ENCODE peak calls at places on chromosomes 2 and 18, in four cellular contexts. V is WTC11, Z is SK-N-SH, O is K562. L is an unnamed sample.

GRCh38 chr2:49843314-49843713 is 689.0 kb upstream of the FSHR start:
- DNase-seq in Z (no peak), V (no peak), O (no peak), L (no peak)

GRCh38 chr18:59150236-59150635 is 10.6 kb downstream of the SEC11C start:
- DNase-seq in O (no peak), V (peak), Z (no peak), L (no peak)

GRCh38 chr2:105102963-105103421 is 65.1 kb downstream of the MRPS9 start:
- DNase-seq in Z (no peak), V (peak), O (no peak), L (peak)

GRCh38 chr2:16296331-16297250 is 356.2 kb downstream of the MYCN start:
- DNase-seq in O (no peak), V (no peak), Z (no peak), L (peak)

GRCh38 chr18:48003426-48004349 is 73.2 kb upstream of the SMAD2 start:
- DNase-seq in O (no peak), V (no peak), Z (no peak), L (no peak)

GRCh38 chr2:105917216-105917615 is 172.5 kb downstream of the NCK2 start:
- DNase-seq in O (no peak), V (no peak), Z (no peak), L (no peak)

GRCh38 chr2:122822319-122822718 is 1066.9 kb downstream of the TSN start:
- DNase-seq in O (no peak), Z (no peak), V (no peak), L (no peak)

GRCh38 chr2:56448403-56448998 is 264.7 kb downstream of the CCDC85A start:
- DNase-seq in Z (no peak), V (no peak), O (no peak), L (no peak)

GRCh38 chr18:38167623-38168022 is 602.0 kb upstream of the CELF4 start:
- DNase-seq in O (no peak), Z (no peak), V (no peak), L (no peak)

GRCh38 chr2:8138923-8139667 is 542.8 kb upstream of the ID2 start:
- DNase-seq in Z (no peak), V (no peak), O (no peak), L (no peak)

GRCh38 chr2:199463000-199463692 is 5.4 kb upstream of the SATB2 start:
- DNase-seq in V (peak), Z (peak), O (no peak), L (no peak)

GRCh38 chr18:55575949-55576348 is 12.0 kb downstream of the TCF4 start:
- DNase-seq in V (no peak), O (no peak), Z (no peak), L (no peak)

GRCh38 chr2:150465703-150466569 is 21.5 kb downstream of the RND3 start:
- DNase-seq in O (no peak), Z (no peak), V (no peak), L (no peak)

GRCh38 chr18:59500765-59501164 is 141.7 kb upstream of the LMAN1 start:
- DNase-seq in V (no peak), O (no peak), Z (no peak), L (no peak)

GRCh38 chr2:240599141-240599583 is 12.6 kb downstream of the CAPN10 start:
- DNase-seq in V (no peak), O (no peak), Z (no peak), L (no peak)

GRCh38 chr2:31335921-31336570 is 78.5 kb downstream of the XDH start:
- DNase-seq in V (no peak), O (no peak), Z (peak), L (no peak)

GRCh38 chr2:69735696-69736095 is 6.2 kb upstream of the ANXA4 start:
- DNase-seq in V (no peak), O (no peak), Z (no peak), L (no peak)

DNA sequence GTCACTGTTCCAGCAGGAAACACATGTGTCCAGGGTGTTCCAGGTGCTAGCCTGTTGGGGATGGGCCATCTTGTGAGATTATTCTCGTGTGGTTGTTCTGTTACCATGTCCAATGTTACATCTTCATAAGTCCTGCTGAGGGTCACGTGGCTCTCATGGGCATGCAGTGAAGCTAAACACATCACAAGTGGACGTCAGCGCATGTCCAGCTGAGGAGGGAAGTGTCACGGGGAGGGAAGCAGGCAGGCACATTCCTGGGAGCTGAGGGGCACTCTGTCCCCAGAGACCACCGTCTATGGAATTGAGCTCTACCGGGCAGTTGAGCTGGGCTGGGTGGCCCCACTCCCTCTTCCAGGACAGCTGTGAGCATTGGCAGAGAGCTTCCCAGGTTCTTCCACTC is 155.3 kb upstream of the TWIST2 start:
- DNase-seq in Z (no peak), V (no peak), O (no peak), L (no peak)
- TF ChIP-seq TEAD4 in Z (no peak), V (no peak), O (no peak), L (no peak)

GRCh38 chr2:20226152-20226545 is 1.2 kb upstream of the SDC1 start:
- DNase-seq in O (no peak), V (no peak), Z (no peak), L (no peak)
- TF ChIP-seq TEAD4 in O (no peak), V (no peak), Z (no peak), L (no peak)

GRCh38 chr18:23257686-23258565 is 122.6 kb downstream of the CABLES1 start:
- DNase-seq in Z (no peak), V (no peak), O (no peak), L (no peak)
- TF ChIP-seq TEAD4 in Z (no peak), V (no peak), O (no peak), L (no peak)

GRCh38 chr2:223601932-223602676 is at the start of gene SCG2:
- DNase-seq in V (peak), O (peak), Z (peak), L (peak)
- TF ChIP-seq TEAD4 in V (no peak), O (no peak), Z (no peak), L (peak)

DNA sequence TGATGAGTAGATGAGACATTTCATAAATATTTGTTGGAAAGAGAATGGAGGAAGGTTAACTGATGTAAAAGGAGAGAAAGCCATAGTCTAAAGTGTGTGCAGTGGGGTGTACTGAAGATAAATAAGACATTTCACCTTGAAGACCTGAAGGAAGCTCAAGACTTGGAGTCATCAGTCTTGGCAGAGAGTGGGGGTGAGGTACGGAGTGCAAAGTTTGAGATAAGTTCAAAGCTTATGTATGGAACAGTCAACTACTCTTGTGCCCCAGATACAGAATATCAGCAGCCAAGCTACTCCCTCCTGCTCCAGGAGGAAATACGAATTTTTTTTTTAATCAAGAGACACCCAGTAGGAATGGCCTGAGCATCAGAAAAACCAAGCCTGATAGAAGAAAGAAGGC is 30.3 kb upstream of the NEMP2 start:
- DNase-seq in V (no peak), Z (no peak), O (no peak), L (no peak)
- TF ChIP-seq TEAD4 in V (no peak), Z (no peak), O (no peak), L (no peak)

GRCh38 chr2:86218124-86218523 is 18.9 kb downstream of the MRPL35 start:
- DNase-seq in V (no peak), O (no peak), Z (no peak), L (no peak)
- TF ChIP-seq TEAD4 in V (no peak), O (no peak), Z (no peak), L (no peak)

DNA sequence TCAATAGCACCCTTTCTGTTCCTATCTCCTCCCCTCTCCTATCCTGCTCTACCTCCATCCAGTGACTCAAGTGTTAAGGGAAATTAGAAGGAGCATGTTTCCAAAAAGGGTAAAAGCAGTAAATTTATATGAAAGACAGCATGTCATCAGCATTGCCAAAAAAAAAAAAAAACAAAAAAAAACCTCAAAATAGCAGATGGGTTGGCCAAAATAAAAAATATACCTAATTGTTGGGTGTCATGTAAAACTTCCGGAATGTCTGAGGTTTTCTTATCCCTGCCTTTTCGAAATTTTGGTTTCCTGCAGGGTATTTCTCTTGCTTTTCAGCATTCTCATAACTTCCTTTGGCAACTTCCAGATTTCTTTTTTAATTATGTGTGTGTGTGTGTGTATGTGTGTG is 241.6 kb upstream of the FN1 start:
- DNase-seq in V (no peak), O (no peak), Z (no peak), L (no peak)
- TF ChIP-seq TEAD4 in V (no peak), O (no peak), Z (no peak), L (no peak)

GRCh38 chr2:238729261-238729935 is 118.5 kb upstream of the TWIST2 start:
- DNase-seq in V (no peak), O (no peak), Z (no peak), L (no peak)
- TF ChIP-seq TEAD4 in V (no peak), O (no peak), Z (no peak), L (no peak)